ENCODE peak calls at places on chromosomes 12 and 14, in ten cellular contexts. A, U, Z, D, J, G, R, M, I and Y are unnamed samples.

GRCh38 chr12:54384591-54385041 is at the start of gene ZNF385A:
- DNase-seq in U (no peak), A (peak; percentile 99), J (no peak), M (no peak), I (no peak), G (no peak), D (no peak), R (no peak), Z (no peak), Y (no peak)

GRCh38 chr14:65134651-65135579 is 32.6 kb upstream of the MAX start:
- DNase-seq in A (no peak), M (no peak), J (no peak), Z (no peak), I (no peak), R (no peak), G (peak; percentile 29), U (no peak), D (no peak), Y (no peak)

GRCh38 chr12:16348435-16349131 is 1.1 kb downstream of the MGST1 start:
- DNase-seq in R (no peak), G (no peak), M (no peak), I (no peak), U (no peak), A (peak; percentile 26), J (no peak), D (peak; percentile 19), Z (no peak), Y (peak; percentile 25)

GRCh38 chr14:95263527-95264231 is 56.0 kb downstream of the CLMN start:
- DNase-seq in D (no peak), U (no peak), M (no peak), G (no peak), J (no peak), A (no peak), I (no peak), Z (no peak), R (no peak), Y (no peak)

GRCh38 chr12:82835217-82835616 is 148.5 kb downstream of the TMTC2 start:
- DNase-seq in R (no peak), Z (no peak), D (peak; percentile 29), M (no peak), I (no peak), A (no peak), J (no peak), G (no peak), U (no peak), Y (no peak)

GRCh38 chr12:50765325-50765911 is 1.5 kb downstream of the ATF1 start:
- DNase-seq in G (peak; percentile 57), R (peak; percentile 22), J (no peak), I (peak; percentile 85), U (no peak), M (no peak), A (peak; percentile 74), Z (no peak), D (peak; percentile 56), Y (peak; percentile 84)

GRCh38 chr12:109827566-109828550 is 5.3 kb downstream of the TRPV4 start:
- DNase-seq in D (no peak), A (peak; percentile 88), R (peak; percentile 35), G (peak; percentile 36), I (no peak), J (no peak), M (peak; percentile 62), U (no peak), Z (no peak), Y (no peak)

GRCh38 chr12:114411081-114411836 is 5.3 kb upstream of the TBX5 start:
- DNase-seq in M (no peak), G (no peak), D (peak; percentile 68), R (no peak), Z (no peak), J (no peak), U (no peak), A (no peak), I (no peak), Y (no peak)

GRCh38 chr14:54676822-54677708 is 110.1 kb downstream of the SAMD4A start:
- DNase-seq in J (no peak), D (peak; percentile 96), A (no peak), I (peak; percentile 69), U (no peak), M (peak; percentile 39), R (no peak), Z (peak; percentile 72), G (no peak), Y (no peak)

GRCh38 chr14:20789230-20789813 is 8.3 kb downstream of the RNASE6 start:
- DNase-seq in Z (no peak), R (no peak), M (no peak), U (no peak), I (no peak), A (no peak), D (no peak), G (no peak), J (no peak), Y (no peak)

GRCh38 chr14:70735043-70735442 is 74.3 kb downstream of the MAP3K9 start:
- DNase-seq in A (no peak), M (no peak), I (no peak), J (no peak), G (no peak), R (no peak), Z (no peak), D (no peak), U (no peak), Y (no peak)

GRCh38 chr12:120688527-120689071 is 1.6 kb downstream of the MLEC start:
- DNase-seq in J (no peak), D (no peak), Z (no peak), A (peak; percentile 84), M (no peak), G (peak; percentile 56), I (no peak), U (no peak), R (no peak), Y (peak; percentile 65)

GRCh38 chr12:120684523-120684932 is 2.4 kb upstream of the MLEC start:
- DNase-seq in J (no peak), D (peak; percentile 26), Z (no peak), U (no peak), R (peak; percentile 24), G (no peak), M (no peak), I (no peak), A (peak; percentile 70), Y (no peak)

GRCh38 chr12:120687570-120688289 is 781 bp downstream of the MLEC start:
- DNase-seq in J (no peak), G (peak; percentile 40), U (no peak), A (peak; percentile 63), M (peak; percentile 34), D (no peak), I (no peak), R (no peak), Z (no peak), Y (peak; percentile 64)

GRCh38 chr12:120686690-120687569 is at the start of gene MLEC:
- DNase-seq in J (peak; percentile 99), Z (peak; percentile 97), M (peak; percentile 99), R (peak; percentile 98), G (peak; percentile 99), A (peak; percentile 100), D (peak; percentile 93), I (peak; percentile 99), U (peak; percentile 93), Y (peak; percentile 98)

DNA sequence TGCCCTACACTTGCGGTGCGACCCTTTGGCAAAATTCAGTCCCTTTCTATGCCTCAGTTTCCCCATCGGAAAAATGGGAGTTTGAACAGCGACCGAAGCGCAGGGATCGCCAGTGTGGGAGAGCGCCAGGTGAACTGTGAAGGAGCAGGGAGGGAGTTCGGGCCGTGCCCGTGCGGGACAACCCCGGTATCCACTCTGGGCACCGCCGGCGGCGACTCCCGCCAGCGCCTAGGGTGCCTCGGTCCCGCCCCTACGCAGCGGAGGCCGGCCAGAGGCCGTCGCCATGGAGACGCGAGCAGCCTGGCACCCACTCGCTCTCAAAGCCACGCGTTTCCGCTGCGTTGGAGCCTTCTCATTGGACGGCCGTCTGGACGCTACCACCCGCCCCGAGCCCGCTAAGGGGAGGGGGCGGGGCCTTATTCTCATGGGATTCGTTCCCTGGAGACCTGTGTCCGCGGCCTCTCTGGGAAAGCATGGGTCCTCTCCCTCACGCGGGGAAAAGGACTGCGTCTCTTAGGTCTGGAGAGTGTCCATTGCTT is 729 bp upstream of the MLEC start:
- DNase-seq in A (peak; percentile 100), D (peak; percentile 96), Z (peak; percentile 97), U (peak; percentile 77), R (peak; percentile 95), I (peak; percentile 92), G (peak; percentile 99), J (peak; percentile 98), M (peak; percentile 98), Y (peak; percentile 99)
- TF ChIP-seq POLR2A in A (peak; percentile 81), D (no peak), Z (peak; percentile 45), U (peak; percentile 55), R (no peak), I (peak; percentile 98), G (peak; percentile 25), J (no peak), M (peak; percentile 70), Y (peak; percentile 71)

DNA sequence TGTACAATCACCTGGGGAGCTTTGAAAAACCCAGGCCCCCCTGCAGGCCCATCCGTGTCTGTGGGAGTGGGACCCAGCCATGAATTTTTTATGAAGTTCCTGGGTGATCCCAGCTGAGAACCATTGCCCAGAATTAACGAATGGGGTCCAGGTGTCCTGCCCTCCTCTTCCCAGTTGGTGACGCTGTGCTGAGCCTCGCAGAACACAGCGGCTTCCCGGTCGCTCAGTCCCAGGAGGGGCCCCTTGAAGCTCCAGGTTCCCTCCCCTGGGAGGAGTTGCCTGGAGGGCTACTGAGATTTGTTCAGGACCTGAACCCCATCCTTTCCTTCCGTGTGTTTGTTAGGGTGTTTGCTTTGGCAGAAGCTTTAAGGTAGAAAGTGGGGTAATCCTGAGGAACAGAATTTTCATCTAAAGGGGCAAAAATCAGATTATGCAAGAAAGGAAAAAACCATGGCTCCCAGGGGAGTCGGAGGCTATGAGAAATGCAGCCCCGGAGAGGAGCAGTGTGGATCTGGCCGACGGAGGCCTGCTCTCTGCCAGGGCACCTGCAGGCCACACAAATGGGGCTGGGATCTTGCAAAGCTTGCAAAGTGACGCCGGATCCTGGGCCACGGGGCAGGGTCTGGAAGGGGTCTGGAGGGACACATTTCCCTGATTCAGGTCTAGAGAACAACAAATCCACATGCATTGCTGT is 164.7 kb upstream of the PRMT8 start:
- DNase-seq in D (no peak), I (no peak), M (no peak), R (no peak), A (no peak), Z (no peak), G (no peak), J (no peak), U (no peak), Y (no peak)
- TF ChIP-seq POLR2A in D (no peak), I (no peak), M (no peak), R (no peak), A (no peak), Z (no peak), G (no peak), J (no peak), U (no peak), Y (no peak)

GRCh38 chr12:121793501-121793835 is at the start of gene RHOF:
- DNase-seq in Z (no peak), R (no peak), A (no peak), M (no peak), I (no peak), G (peak; percentile 73), J (peak; percentile 68), U (no peak), D (no peak), Y (peak; percentile 75)
- TF ChIP-seq POLR2A in Z (peak; percentile 25), R (no peak), A (peak; percentile 46), M (no peak), I (peak; percentile 70), G (peak; percentile 53), J (no peak), U (no peak), D (no peak), Y (no peak)

DNA sequence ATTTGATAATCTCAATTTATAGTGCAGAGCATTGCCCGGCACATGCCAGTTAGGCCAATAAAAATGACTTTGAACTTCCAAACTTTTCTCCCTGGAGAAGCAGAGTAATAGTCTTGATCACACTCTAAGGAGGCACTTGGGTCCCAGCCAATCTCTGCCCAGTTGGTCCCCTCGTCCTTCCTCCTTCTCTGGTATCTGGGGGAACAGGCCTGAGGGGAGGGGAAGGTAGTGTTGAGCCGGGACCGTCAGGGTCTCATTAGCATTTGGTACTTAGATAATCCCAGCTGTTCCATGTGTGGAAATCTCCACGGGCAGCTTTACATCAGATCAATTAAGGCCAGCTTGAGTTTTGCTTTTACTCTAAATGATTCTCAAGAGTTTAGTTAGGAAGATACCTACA is 70.1 kb downstream of the ZNF641 start:
- DNase-seq in I (no peak), U (no peak), R (no peak), J (no peak), D (no peak), M (no peak), G (no peak), Z (no peak), A (no peak), Y (no peak)
- TF ChIP-seq POLR2A in I (no peak), U (no peak), R (no peak), J (no peak), D (no peak), M (no peak), G (no peak), Z (no peak), A (no peak), Y (no peak)